ENCODE peak calls at places on chromosomes 4 and X, in seven cellular contexts. P is NAMALWA; N is stimulated activated CD8-positive, alpha-beta memory T cell treated with anti-CD3 and anti-CD28 coated beads, Interleukin-2, amount 100 ng/mL, for 48 hours; W is tibial nerve; G is midbrain; O is endodermal cell; Z is left lung. E is an unnamed sample.

GRCh38 chrX:110315541-110315940 is 2.3 kb downstream of the AMMECR1 start:
- DNase-seq in P (peak; percentile 44), N (no peak), W (no peak), G (no peak), O (no peak), Z (no peak), E (no peak)

GRCh38 chr4:168803727-168804126 is 206.3 kb downstream of the CBR4 start:
- DNase-seq in P (no peak), N (no peak), W (no peak), G (no peak), O (peak; percentile 78), Z (no peak), E (peak; percentile 40)

GRCh38 chr4:22246816-22247215 is 269.1 kb downstream of the ADGRA3 start:
- DNase-seq in P (no peak), N (no peak), W (no peak), G (no peak), O (no peak), Z (no peak), E (no peak)

GRCh38 chr4:92031825-92032224 is 271.9 kb upstream of the GRID2 start:
- DNase-seq in P (no peak), N (no peak), W (no peak), G (no peak), O (no peak), Z (no peak), E (no peak)

GRCh38 chr4:2694691-2695090 is 61.4 kb downstream of the TNIP2 start:
- DNase-seq in P (peak; percentile 11), N (no peak), W (no peak), G (no peak), O (no peak), Z (no peak), E (no peak)

GRCh38 chrX:107935200-107935599 is 47.0 kb downstream of the TEX13B start:
- DNase-seq in P (no peak), N (no peak), W (no peak), G (no peak), O (no peak), Z (no peak), E (no peak)

GRCh38 chr4:164779811-164780216 is 25.9 kb downstream of the SMIM31 start:
- DNase-seq in P (peak; percentile 56), N (no peak), W (no peak), G (peak; percentile 56), O (peak; percentile 85), Z (no peak), E (peak; percentile 63)

GRCh38 chr4:154542264-154542879 is 7.8 kb downstream of the PLRG1 start:
- DNase-seq in P (no peak), N (no peak), W (no peak), G (no peak), O (no peak), Z (no peak), E (no peak)

GRCh38 chr4:182242793-182243192 is 409 bp upstream of the TENM3 start:
- DNase-seq in P (no peak), N (no peak), W (no peak), G (no peak), O (no peak), Z (no peak), E (no peak)

GRCh38 chr4:119570401-119570800 is 58.2 kb downstream of the PDE5A start:
- DNase-seq in P (no peak), N (no peak), W (no peak), G (no peak), O (no peak), Z (no peak), E (no peak)

GRCh38 chr4:128228778-128229457 is 58.7 kb downstream of the PGRMC2 start:
- DNase-seq in P (no peak), N (no peak), W (no peak), G (no peak), O (no peak), Z (no peak), E (no peak)

GRCh38 chr4:174040287-174040686 is 243.2 kb downstream of the FBXO8 start:
- DNase-seq in P (no peak), N (no peak), W (no peak), G (no peak), O (no peak), Z (no peak), E (no peak)

GRCh38 chrX:105307762-105308161 is 87.3 kb upstream of the TEX13A start:
- DNase-seq in P (no peak), N (no peak), W (no peak), G (no peak), O (no peak), Z (no peak), E (no peak)

GRCh38 chr4:23163649-23164436 is 471.1 kb downstream of the GBA3 start:
- DNase-seq in P (no peak), N (no peak), W (no peak), G (no peak), O (no peak), Z (no peak), E (no peak)

GRCh38 chrX:102651242-102651967 is at the start of gene GPRASP1:
- DNase-seq in P (no peak), N (peak; percentile 21), W (peak; percentile 37), G (peak; percentile 25), O (peak; percentile 83), Z (peak; percentile 48), E (peak; percentile 61)

GRCh38 chr4:4225915-4226605 is 669 bp downstream of the OTOP1 start:
- DNase-seq in P (no peak), N (no peak), W (no peak), G (no peak), O (peak; percentile 63), Z (no peak), E (peak; percentile 38)

GRCh38 chr4:4763815-4764202 is 95.7 kb upstream of the MSX1 start:
- DNase-seq in P (no peak), N (no peak), W (no peak), G (no peak), O (no peak), Z (no peak), E (no peak)

GRCh38 chr4:183830438-183830985 is 74.6 kb upstream of the STOX2 start:
- DNase-seq in P (no peak), N (no peak), W (no peak), G (no peak), O (no peak), Z (no peak), E (no peak)

GRCh38 chr4:41569957-41570356 is 32.0 kb downstream of the LIMCH1 start:
- DNase-seq in P (no peak), N (no peak), W (no peak), G (no peak), O (no peak), Z (no peak), E (no peak)

GRCh38 chr4:164488114-164488513 is 265.8 kb upstream of the SMIM31 start:
- DNase-seq in P (no peak), N (no peak), W (no peak), G (no peak), O (no peak), Z (no peak), E (no peak)

GRCh38 chr4:51932261-51932660 is 87.9 kb downstream of the LRRC66 start:
- DNase-seq in P (no peak), N (no peak), W (no peak), G (no peak), O (no peak), Z (no peak), E (no peak)

GRCh38 chr4:6385288-6385687 is 87.1 kb downstream of the PPP2R2C start:
- DNase-seq in P (no peak), N (no peak), W (no peak), G (no peak), O (no peak), Z (no peak), E (no peak)

GRCh38 chr4:57168986-57169385 is 58.8 kb upstream of the IGFBP7 start:
- DNase-seq in P (no peak), N (no peak), W (no peak), G (no peak), O (no peak), Z (no peak), E (no peak)

GRCh38 chrX:133838761-133839676 is 146.4 kb downstream of the GPC3 start:
- DNase-seq in P (peak; percentile 40), N (no peak), W (no peak), G (peak; percentile 31), O (peak; percentile 82), Z (no peak), E (peak; percentile 43)

GRCh38 chrX:65596270-65596669 is 61.7 kb upstream of the LAS1L start:
- DNase-seq in P (no peak), N (no peak), W (no peak), G (no peak), O (no peak), Z (no peak), E (no peak)

GRCh38 chrX:119041175-119041574 is 31.6 kb upstream of the CT47C1 start:
- DNase-seq in P (no peak), N (no peak), W (peak; percentile 13), G (no peak), O (no peak), Z (peak; percentile 63), E (no peak)

GRCh38 chr4:26878729-26879415 is 18.2 kb downstream of the STIM2 start:
- DNase-seq in P (no peak), N (no peak), W (no peak), G (no peak), O (no peak), Z (no peak), E (no peak)

GRCh38 chr4:134085525-134085924 is 116.1 kb downstream of the PABPC4L start:
- DNase-seq in P (no peak), N (no peak), W (no peak), G (no peak), O (no peak), Z (no peak), E (no peak)